ENCODE peak calls at places on chromosomes 7 and 10, in eight cellular contexts. V is fibroblast of lung, U is A549, I is MM.1S, B is left ventricle myocardium inferior, T is tibial artery, S is OCI-LY7, E is mesendoderm. L is an unnamed sample.

GRCh38 chr7:4602905-4603842 is 78.9 kb upstream of the FOXK1 start:
- DNase-seq in V (no peak), U (no peak), I (no peak), B (no peak), T (no peak), S (no peak), E (no peak), L (peak)

GRCh38 chr10:47346572-47347302 is 1.4 kb upstream of the RBP3 start:
- DNase-seq in V (peak), U (no peak), I (no peak), B (no peak), T (peak), S (no peak), E (no peak), L (no peak)

GRCh38 chr7:99733448-99733847 is 1.5 kb downstream of the CYP3A7 start:
- DNase-seq in V (no peak), U (peak), I (no peak), B (no peak), T (no peak), S (peak), E (peak), L (no peak)

GRCh38 chr7:42691030-42691639 is 220.7 kb downstream of the C7orf25 start:
- DNase-seq in V (peak), U (peak), I (peak), B (no peak), T (no peak), S (peak), E (peak), L (no peak)

GRCh38 chr7:90413185-90413528 is 9.9 kb downstream of the CLDN12 start:
- DNase-seq in V (no peak), U (no peak), I (no peak), B (no peak), T (no peak), S (no peak), E (no peak), L (no peak)

GRCh38 chr7:43735802-43736603 is 6.7 kb upstream of the COA1 start:
- DNase-seq in V (no peak), U (no peak), I (no peak), B (no peak), T (no peak), S (no peak), E (peak), L (no peak)

GRCh38 chr7:35596061-35596460 is 98.9 kb downstream of the HERPUD2 start:
- DNase-seq in V (peak), U (no peak), I (no peak), B (no peak), T (no peak), S (no peak), E (peak), L (no peak)

GRCh38 chr10:114110174-114110972 is 63.6 kb downstream of the CCDC186 start:
- DNase-seq in V (no peak), U (peak), I (no peak), B (no peak), T (no peak), S (peak), E (peak), L (no peak)

GRCh38 chr7:107463139-107464078 is 6.4 kb upstream of the GPR22 start:
- DNase-seq in V (peak), U (peak), I (peak), B (peak), T (peak), S (peak), E (peak), L (peak)

GRCh38 chr7:55326079-55326847 is 38.9 kb upstream of the LANCL2 start:
- DNase-seq in V (peak), U (no peak), I (no peak), B (no peak), T (no peak), S (no peak), E (no peak), L (no peak)

GRCh38 chr7:95105627-95106026 is 198.2 kb downstream of the PPP1R9A start:
- DNase-seq in V (no peak), U (no peak), I (no peak), B (no peak), T (no peak), S (no peak), E (no peak), L (no peak)

DNA sequence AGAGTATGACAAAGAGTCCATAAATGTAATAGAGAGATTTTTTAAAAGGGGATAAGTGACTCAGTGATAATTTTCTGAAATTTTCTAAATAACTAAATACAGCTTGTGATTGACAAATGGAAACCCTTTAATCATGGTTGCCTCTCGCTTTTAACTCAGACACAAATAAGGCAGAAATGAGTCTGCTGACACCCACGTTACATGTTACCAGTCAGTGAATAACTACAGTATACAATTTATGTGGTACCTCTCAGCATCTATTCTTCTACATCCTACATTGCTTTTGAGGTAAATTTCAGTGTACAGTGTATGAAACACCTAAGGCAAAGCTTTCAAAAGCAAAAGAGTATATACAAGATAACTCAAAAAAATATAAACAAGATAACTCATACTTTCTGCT is 4.2 kb downstream of the NSUN6 start:
- DNase-seq in V (no peak), U (no peak), I (no peak), B (no peak), T (no peak), S (no peak), E (no peak), L (no peak)
- H3K27ac ChIP-seq in V (no peak), U (no peak), I (no peak), B (no peak), T (no peak), S (peak), E (no peak), L (no peak)

GRCh38 chr10:79488870-79489269 is 23.5 kb upstream of the EIF5AL1 start:
- DNase-seq in V (no peak), U (no peak), I (no peak), B (no peak), T (no peak), S (no peak), E (peak), L (peak)

GRCh38 chr10:79492256-79492655 is 20.1 kb upstream of the EIF5AL1 start:
- DNase-seq in V (no peak), U (no peak), I (no peak), B (no peak), T (peak), S (no peak), E (no peak), L (no peak)

GRCh38 chr10:79491171-79491835 is 21.0 kb upstream of the EIF5AL1 start:
- DNase-seq in V (no peak), U (no peak), I (no peak), B (no peak), T (peak), S (peak), E (peak), L (no peak)

GRCh38 chr10:79488303-79488702 is 24.0 kb upstream of the EIF5AL1 start:
- DNase-seq in V (peak), U (peak), I (no peak), B (peak), T (peak), S (no peak), E (peak), L (peak)

GRCh38 chr10:79490400-79491081 is 21.8 kb upstream of the EIF5AL1 start:
- DNase-seq in V (peak), U (no peak), I (no peak), B (peak), T (peak), S (no peak), E (peak), L (no peak)
- H3K27ac ChIP-seq in V (no peak), U (peak), I (no peak), B (peak), T (no peak), S (no peak), E (no peak), L (no peak)

GRCh38 chr7:134831862-134832261 is 52.4 kb downstream of the CALD1 start:
- DNase-seq in V (peak), U (no peak), I (no peak), B (peak), T (peak), S (no peak), E (no peak), L (no peak)
- H3K27ac ChIP-seq in V (peak), U (no peak), I (no peak), B (peak), T (peak), S (no peak), E (no peak), L (no peak)

GRCh38 chr10:12349628-12350166 is 350 bp downstream of the CAMK1D start:
- DNase-seq in V (no peak), U (no peak), I (no peak), B (no peak), T (no peak), S (no peak), E (no peak), L (no peak)
- H3K27ac ChIP-seq in V (no peak), U (peak), I (peak), B (peak), T (peak), S (peak), E (no peak), L (peak)

GRCh38 chr10:29481906-29482440 is 152.8 kb downstream of the SVIL start:
- DNase-seq in V (no peak), U (no peak), I (no peak), B (no peak), T (no peak), S (peak), E (no peak), L (no peak)
- H3K27ac ChIP-seq in V (no peak), U (no peak), I (no peak), B (peak), T (no peak), S (peak), E (no peak), L (no peak)

GRCh38 chr10:5650664-5651063 is 15.7 kb downstream of the ASB13 start:
- DNase-seq in V (no peak), U (no peak), I (no peak), B (no peak), T (no peak), S (no peak), E (no peak), L (no peak)
- H3K27ac ChIP-seq in V (no peak), U (no peak), I (no peak), B (peak), T (peak), S (no peak), E (no peak), L (no peak)

DNA sequence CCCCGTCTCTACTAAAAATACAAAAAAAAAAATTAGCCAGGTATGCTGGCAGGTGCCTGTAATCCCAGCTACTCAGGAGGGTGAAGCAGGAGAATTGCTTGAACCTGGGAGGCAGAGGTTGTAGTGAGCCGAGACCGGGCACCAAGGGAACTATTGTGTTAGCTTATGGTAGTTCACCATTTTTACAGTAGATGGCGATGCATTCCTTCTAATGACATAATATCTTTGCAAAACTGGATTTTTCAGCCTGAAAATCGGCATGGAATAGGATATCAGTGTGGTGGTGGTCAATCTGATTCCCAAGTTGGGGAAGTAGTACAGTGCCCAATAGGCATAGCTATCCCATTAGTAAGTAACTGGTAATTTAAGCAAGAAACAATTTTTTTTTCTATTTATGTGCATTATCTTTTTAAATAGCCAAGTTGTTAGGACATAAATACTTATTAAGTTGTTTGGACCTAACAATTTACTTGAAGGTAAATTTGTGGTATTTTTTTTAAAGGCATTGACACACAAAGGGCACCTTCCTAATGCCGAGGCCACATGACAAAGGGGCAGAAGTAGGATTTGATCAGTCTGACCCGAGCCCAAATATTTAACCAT is 17.6 kb upstream of the IMPDH1 start:
- DNase-seq in V (peak), U (no peak), I (peak), B (no peak), T (no peak), S (peak), E (peak), L (no peak)
- H3K27ac ChIP-seq in V (no peak), U (peak), I (no peak), B (no peak), T (no peak), S (no peak), E (no peak), L (no peak)

GRCh38 chr10:14541379-14541778 is 210.7 kb upstream of the FRMD4A start:
- DNase-seq in V (no peak), U (no peak), I (no peak), B (no peak), T (no peak), S (no peak), E (no peak), L (no peak)
- H3K27ac ChIP-seq in V (no peak), U (peak), I (no peak), B (no peak), T (no peak), S (no peak), E (no peak), L (no peak)